ENCODE peak calls at places on chromosomes 12 and 14, in seven cellular contexts. One of them, this sample, is unnamed.

GRCh38 chr12:73935817-73936216 is 601.8 kb upstream of the ATXN7L3B start:
- DNase-seq in pancreas: no peak
- DNase-seq in lower lobe of right lung: no peak
- DNase-seq in GM23338: peak; percentile 61
- DNase-seq in psoas muscle: no peak
- DNase-seq in MM.1S: peak; percentile 27
- DNase-seq in CD8-positive, alpha-beta memory T cell: no peak
- DNase-seq in this sample: peak; percentile 6

GRCh38 chr14:100340454-100340813 is 17.3 kb downstream of the SLC25A47 start:
- DNase-seq in pancreas: no peak
- DNase-seq in lower lobe of right lung: no peak
- DNase-seq in GM23338: no peak
- DNase-seq in psoas muscle: no peak
- DNase-seq in MM.1S: no peak
- DNase-seq in CD8-positive, alpha-beta memory T cell: no peak
- DNase-seq in this sample: peak; percentile 29

GRCh38 chr12:6361834-6362233 is 13.5 kb downstream of the SCNN1A start:
- DNase-seq in pancreas: no peak
- DNase-seq in lower lobe of right lung: peak; percentile 76
- DNase-seq in GM23338: no peak
- DNase-seq in psoas muscle: peak; percentile 62
- DNase-seq in MM.1S: no peak
- DNase-seq in CD8-positive, alpha-beta memory T cell: no peak
- DNase-seq in this sample: no peak

GRCh38 chr12:55865327-55865726 is 22.6 kb upstream of the MMP19 start:
- DNase-seq in pancreas: no peak
- DNase-seq in lower lobe of right lung: no peak
- DNase-seq in GM23338: no peak
- DNase-seq in psoas muscle: no peak
- DNase-seq in MM.1S: no peak
- DNase-seq in CD8-positive, alpha-beta memory T cell: no peak
- DNase-seq in this sample: no peak

GRCh38 chr12:84772281-84772680 is 140.3 kb downstream of the SLC6A15 start:
- DNase-seq in pancreas: no peak
- DNase-seq in lower lobe of right lung: no peak
- DNase-seq in GM23338: no peak
- DNase-seq in psoas muscle: no peak
- DNase-seq in MM.1S: no peak
- DNase-seq in CD8-positive, alpha-beta memory T cell: no peak
- DNase-seq in this sample: no peak

GRCh38 chr14:34212172-34212571 is 249.9 kb downstream of the SPTSSA start:
- DNase-seq in pancreas: no peak
- DNase-seq in lower lobe of right lung: no peak
- DNase-seq in GM23338: no peak
- DNase-seq in psoas muscle: no peak
- DNase-seq in MM.1S: no peak
- DNase-seq in CD8-positive, alpha-beta memory T cell: no peak
- DNase-seq in this sample: no peak

GRCh38 chr12:93134175-93134574 is 205.1 kb upstream of the EEA1 start:
- DNase-seq in pancreas: no peak
- DNase-seq in lower lobe of right lung: no peak
- DNase-seq in GM23338: no peak
- DNase-seq in psoas muscle: no peak
- DNase-seq in MM.1S: no peak
- DNase-seq in CD8-positive, alpha-beta memory T cell: no peak
- DNase-seq in this sample: no peak

GRCh38 chr14:105477659-105478623 is 3.3 kb downstream of the CRIP2 start:
- DNase-seq in pancreas: no peak
- DNase-seq in lower lobe of right lung: no peak
- DNase-seq in GM23338: peak; percentile 42
- DNase-seq in psoas muscle: no peak
- DNase-seq in MM.1S: no peak
- DNase-seq in CD8-positive, alpha-beta memory T cell: peak; percentile 86
- DNase-seq in this sample: no peak

GRCh38 chr12:52182898-52183543 is 8.8 kb downstream of the KRT80 start:
- DNase-seq in pancreas: no peak
- DNase-seq in lower lobe of right lung: no peak
- DNase-seq in GM23338: peak; percentile 48
- DNase-seq in psoas muscle: no peak
- DNase-seq in MM.1S: no peak
- DNase-seq in CD8-positive, alpha-beta memory T cell: no peak
- DNase-seq in this sample: peak; percentile 77
- H3K4me3 ChIP-seq in pancreas: no peak overlapping the region
- H3K4me3 ChIP-seq in lower lobe of right lung: no peak overlapping the region
- H3K4me3 ChIP-seq in GM23338: no peak overlapping the region
- H3K4me3 ChIP-seq in psoas muscle: no peak overlapping the region
- H3K4me3 ChIP-seq in MM.1S: no peak overlapping the region
- H3K4me3 ChIP-seq in CD8-positive, alpha-beta memory T cell: no peak overlapping the region
- H3K4me3 ChIP-seq in this sample: no peak overlapping the region

DNA sequence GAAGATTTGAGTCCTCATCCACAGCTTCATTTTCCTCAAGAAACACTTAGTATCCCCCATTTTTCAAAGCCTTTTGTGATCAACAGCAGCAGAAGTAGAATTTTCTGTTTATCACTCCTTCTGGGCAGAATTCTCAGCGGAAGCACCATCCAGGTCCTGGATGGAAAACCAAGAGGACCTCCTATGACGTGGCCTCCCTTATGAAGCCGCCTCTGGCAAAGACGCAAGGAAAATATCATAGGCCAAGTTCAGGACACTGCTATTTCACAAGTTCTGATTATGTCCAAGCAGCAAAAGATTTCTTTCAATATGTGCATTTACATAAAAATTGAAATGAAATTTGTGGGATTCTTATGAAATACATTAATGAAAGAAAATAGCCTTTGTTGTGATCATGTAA is 315.0 kb downstream of the SEC23A start:
- DNase-seq in pancreas: no peak
- DNase-seq in lower lobe of right lung: no peak
- DNase-seq in GM23338: no peak
- DNase-seq in psoas muscle: no peak
- DNase-seq in MM.1S: no peak
- DNase-seq in CD8-positive, alpha-beta memory T cell: no peak
- DNase-seq in this sample: no peak
- H3K27me3 ChIP-seq in pancreas: no peaks in the 10 kb centered on the region
- H3K27me3 ChIP-seq in lower lobe of right lung: no peaks in the 10 kb centered on the region
- H3K27me3 ChIP-seq in GM23338: no peaks in the 10 kb centered on the region
- H3K27me3 ChIP-seq in psoas muscle: no peaks in the 10 kb centered on the region
- H3K27me3 ChIP-seq in MM.1S: no peaks in the 10 kb centered on the region
- H3K27me3 ChIP-seq in CD8-positive, alpha-beta memory T cell: no peaks in the 10 kb centered on the region
- H3K27me3 ChIP-seq in this sample: no peaks in the 10 kb centered on the region

GRCh38 chr12:131752457-131752856 is 41.6 kb downstream of the SFSWAP start:
- DNase-seq in pancreas: no peak
- DNase-seq in lower lobe of right lung: no peak
- DNase-seq in GM23338: peak; percentile 77
- DNase-seq in psoas muscle: no peak
- DNase-seq in MM.1S: no peak
- DNase-seq in CD8-positive, alpha-beta memory T cell: no peak
- DNase-seq in this sample: peak; percentile 90
- H3K36me3 ChIP-seq in pancreas: peaks cover 20% of the 10 kb centered on the region
- H3K36me3 ChIP-seq in lower lobe of right lung: peaks cover 96% of the 10 kb centered on the region
- H3K36me3 ChIP-seq in GM23338: peaks cover 52% of the 10 kb centered on the region
- H3K36me3 ChIP-seq in psoas muscle: peaks cover 2% of the 10 kb centered on the region
- H3K36me3 ChIP-seq in MM.1S: no peaks in the 10 kb centered on the region
- H3K36me3 ChIP-seq in CD8-positive, alpha-beta memory T cell: peaks cover 41% of the 10 kb centered on the region
- H3K36me3 ChIP-seq in this sample: peaks cover 22% of the 10 kb centered on the region

GRCh38 chr12:132141976-132142678 is 2.0 kb downstream of the DDX51 start:
- DNase-seq in pancreas: no peak
- DNase-seq in lower lobe of right lung: no peak
- DNase-seq in GM23338: no peak
- DNase-seq in psoas muscle: no peak
- DNase-seq in MM.1S: no peak
- DNase-seq in CD8-positive, alpha-beta memory T cell: no peak
- DNase-seq in this sample: no peak
- H3K4me3 ChIP-seq in pancreas: no peak overlapping the region
- H3K4me3 ChIP-seq in lower lobe of right lung: no peak overlapping the region
- H3K4me3 ChIP-seq in GM23338: no peak overlapping the region
- H3K4me3 ChIP-seq in psoas muscle: no peak overlapping the region
- H3K4me3 ChIP-seq in MM.1S: no peak overlapping the region
- H3K4me3 ChIP-seq in CD8-positive, alpha-beta memory T cell: no peak overlapping the region
- H3K4me3 ChIP-seq in this sample: no peak overlapping the region